ENCODE peak calls at places on chromosomes 7 and 10, in nine cellular contexts. Z is body of pancreas, Y is HCT116, O is Peyer's patch, G is LNCaP clone FGC, K is GM13977, D is foreskin keratinocyte, H is cardiac muscle cell, A is psoas muscle. Q is an unnamed sample.
A peak's percentile ranks its signal among the peaks of the same experiment; 100 is the strongest.

GRCh38 chr7:12715372-12716133 is 28.1 kb downstream of the ARL4A start:
- DNase-seq in D (peak; percentile 55), Z (peak; percentile 36), K (no peak), Y (peak; percentile 77), G (peak; percentile 88), O (peak; percentile 20), H (peak; percentile 98), A (peak; percentile 67), Q (peak; percentile 73)

GRCh38 chr7:139673230-139673629 is 104.6 kb downstream of the HIPK2 start:
- DNase-seq in O (peak; percentile 44), D (no peak), H (no peak), Z (peak; percentile 67), A (no peak), G (no peak), K (peak; percentile 68), Y (no peak), Q (peak; percentile 81)

GRCh38 chr7:1123721-1124120 is 35.8 kb downstream of the GPER1 start:
- DNase-seq in Z (peak; percentile 67), Y (no peak), D (no peak), K (no peak), O (no peak), H (peak; percentile 95), A (peak; percentile 88), G (no peak), Q (no peak)

GRCh38 chr10:100481462-100482081 is 18.8 kb downstream of the WNT8B start:
- DNase-seq in K (peak; percentile 90), O (peak; percentile 85), G (peak; percentile 47), A (peak; percentile 79), H (peak; percentile 87), Y (peak; percentile 89), Z (peak; percentile 90), D (peak; percentile 53), Q (peak; percentile 96)

GRCh38 chr7:141649865-141650499 is 52.0 kb downstream of the DENND11 start:
- DNase-seq in Z (peak; percentile 79), H (peak; percentile 94), K (peak; percentile 68), O (peak; percentile 32), G (peak; percentile 98), D (peak; percentile 57), Y (peak; percentile 45), A (no peak), Q (peak; percentile 51)

GRCh38 chr7:93862651-93863050 is 27.9 kb downstream of the TFPI2 start:
- DNase-seq in A (no peak), D (peak; percentile 50), Y (no peak), O (no peak), H (no peak), G (peak; percentile 36), Z (no peak), K (no peak), Q (no peak)

GRCh38 chr10:131870831-131871672 is 29.8 kb upstream of the PPP2R2D start:
- DNase-seq in D (no peak), A (no peak), O (no peak), G (no peak), Y (no peak), K (no peak), Z (no peak), H (no peak), Q (no peak)

GRCh38 chr10:34861293-34862004 is 46.4 kb upstream of the PARD3 start:
- DNase-seq in O (no peak), G (peak; percentile 50), Z (peak; percentile 19), A (peak; percentile 21), K (no peak), H (no peak), Y (no peak), D (no peak), Q (no peak)

GRCh38 chr10:75544381-75544780 is 113.0 kb downstream of the LRMDA start:
- DNase-seq in O (no peak), D (no peak), H (peak; percentile 35), G (no peak), Z (no peak), K (no peak), Y (no peak), A (no peak), Q (no peak)

DNA sequence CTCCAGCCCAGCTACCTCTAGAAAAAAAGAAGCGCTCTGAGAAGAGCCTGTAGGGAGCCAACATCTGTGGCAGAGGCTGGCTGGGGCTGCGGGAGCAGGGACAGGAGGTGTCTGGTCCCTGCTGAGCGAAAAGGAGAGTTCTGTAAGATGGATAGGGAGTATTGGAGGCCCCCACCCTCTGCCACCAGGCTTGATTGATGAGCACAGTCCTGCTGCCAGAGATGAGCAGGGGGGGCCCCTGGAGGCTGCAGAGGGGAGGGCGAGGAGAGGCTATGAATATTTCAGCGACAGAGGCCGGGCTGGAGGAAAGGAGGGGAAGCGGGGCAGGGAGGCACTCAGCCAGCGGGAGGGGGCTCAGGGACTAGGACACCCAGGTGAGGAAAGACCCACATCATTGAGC is 44.5 kb upstream of the HSPB1 start:
- DNase-seq in K (no peak), A (no peak), O (no peak), G (no peak), H (no peak), D (no peak), Z (no peak), Y (no peak), Q (peak; percentile 19)
- TF ChIP-seq CTCF in K (no peak), A (no peak), O (no peak), G (no peak), H (no peak), D (no peak), Z (no peak), Y (no peak), Q (no peak)

DNA sequence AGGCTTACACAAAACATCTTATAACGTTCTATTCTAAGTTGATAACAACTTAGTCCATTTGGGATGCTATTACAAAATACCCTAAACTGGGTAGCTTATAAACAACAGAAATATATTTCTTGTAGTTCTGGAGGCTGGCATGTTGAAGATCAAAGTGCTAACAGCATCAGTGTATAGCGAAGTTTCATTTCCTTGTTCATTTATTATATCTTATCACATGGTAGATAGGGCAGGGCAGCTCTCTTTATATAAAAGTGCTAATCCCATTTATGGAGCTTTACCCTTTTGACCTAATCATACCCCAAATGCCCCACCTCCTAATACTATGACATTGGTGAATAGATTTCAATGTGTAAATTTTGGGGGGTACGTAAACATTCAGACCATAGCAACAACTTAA is 6.3 kb downstream of the CASP7 start:
- DNase-seq in O (no peak), D (no peak), A (no peak), K (no peak), G (no peak), H (no peak), Z (no peak), Y (no peak), Q (no peak)
- TF ChIP-seq CTCF in O (no peak), D (no peak), A (no peak), K (no peak), G (no peak), H (no peak), Z (no peak), Y (no peak), Q (no peak)

GRCh38 chr10:129742742-129743550 is 221.1 kb downstream of the EBF3 start:
- DNase-seq in K (no peak), H (no peak), Z (no peak), Y (no peak), D (no peak), G (no peak), O (no peak), A (no peak), Q (no peak)
- TF ChIP-seq CTCF in K (no peak), H (no peak), Z (no peak), Y (no peak), D (no peak), G (no peak), O (no peak), A (no peak), Q (no peak)

GRCh38 chr10:77430530-77430929 is 207.1 kb downstream of the KCNMA1 start:
- DNase-seq in O (no peak), H (no peak), G (no peak), Z (no peak), A (no peak), D (no peak), Y (no peak), K (no peak), Q (no peak)

GRCh38 chr10:77431980-77432379 is 205.6 kb downstream of the KCNMA1 start:
- DNase-seq in Y (no peak), O (no peak), A (no peak), G (no peak), H (no peak), D (no peak), K (no peak), Z (no peak), Q (no peak)

GRCh38 chr10:77428776-77429395 is 208.7 kb downstream of the KCNMA1 start:
- DNase-seq in O (no peak), H (peak; percentile 79), G (no peak), A (peak; percentile 48), Z (peak; percentile 59), Y (peak; percentile 24), D (no peak), K (no peak), Q (peak; percentile 3)

GRCh38 chr10:77432398-77432797 is 205.2 kb downstream of the KCNMA1 start:
- DNase-seq in H (no peak), O (no peak), Z (no peak), Y (no peak), D (no peak), K (no peak), A (no peak), G (no peak), Q (no peak)

DNA sequence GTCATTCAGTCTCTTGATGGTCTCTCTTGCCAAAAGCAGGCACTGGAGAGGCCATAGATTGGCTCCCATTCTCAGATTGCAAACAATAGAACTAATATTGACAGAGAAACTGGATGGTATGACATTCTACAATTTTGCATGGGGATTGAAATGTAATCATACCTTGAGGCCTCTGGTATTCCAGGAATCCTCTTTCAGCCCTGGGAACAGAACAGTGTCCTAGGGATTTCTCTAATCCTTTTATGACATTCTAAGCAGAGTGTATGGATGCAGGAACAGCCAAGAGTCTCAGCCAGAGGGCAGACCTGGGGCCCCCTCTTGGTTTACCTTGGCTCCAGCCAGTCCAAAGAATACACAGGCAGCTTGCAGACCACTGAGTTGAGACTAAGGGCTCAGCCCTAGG is 206.4 kb downstream of the KCNMA1 start:
- DNase-seq in D (no peak), Y (no peak), H (no peak), O (no peak), A (no peak), G (peak; percentile 89), Z (no peak), K (no peak), Q (no peak)
- TF ChIP-seq CTCF in D (no peak), Y (no peak), H (no peak), O (no peak), A (no peak), G (no peak), Z (peak; percentile 15), K (no peak), Q (no peak)

GRCh38 chr7:143395187-143396149 is 13.2 kb downstream of the EPHA1 start:
- DNase-seq in Y (no peak), H (peak; percentile 49), Z (no peak), G (peak; percentile 36), K (no peak), A (no peak), O (no peak), D (no peak), Q (no peak)
- TF ChIP-seq CTCF in Y (peak; percentile 27), H (peak; percentile 36), Z (no peak), G (no peak), K (no peak), A (peak; percentile 5), O (peak; percentile 38), D (no peak), Q (no peak)